ENCODE peak calls at places on chromosome 15, in nine cellular contexts. C, Y, D, M, R, V, Q, N and W are unnamed samples.
A peak's percentile ranks its signal among the peaks of the same experiment; 100 is the strongest.

GRCh38 chr15:71687902-71688508 is 122.3 kb upstream of the NR2E3 start:
- DNase-seq in C (peak; percentile 23), Y (no peak), D (no peak), M (no peak), R (no peak), V (no peak), Q (no peak), N (no peak), W (no peak)

GRCh38 chr15:100553468-100553867 is 24.7 kb upstream of the CERS3 start:
- DNase-seq in C (no peak), Y (no peak), D (no peak), M (no peak), R (no peak), V (no peak), Q (no peak), N (no peak), W (no peak)

GRCh38 chr15:101151286-101151685 is 100.6 kb downstream of the CHSY1 start:
- DNase-seq in C (no peak), Y (no peak), D (no peak), M (no peak), R (peak; percentile 39), V (no peak), Q (no peak), N (no peak), W (no peak)

GRCh38 chr15:87764461-87765236 is 491.9 kb downstream of the NTRK3 start:
- DNase-seq in C (no peak), Y (no peak), D (no peak), M (peak; percentile 25), R (no peak), V (no peak), Q (no peak), N (no peak), W (peak; percentile 67)

GRCh38 chr15:43440721-43441281 is 52.2 kb downstream of the TP53BP1 start:
- DNase-seq in C (peak; percentile 92), Y (peak; percentile 61), D (peak; percentile 46), M (peak; percentile 15), R (peak; percentile 72), V (peak; percentile 86), Q (no peak), N (no peak), W (peak; percentile 36)

GRCh38 chr15:40244961-40245523 is 6.2 kb downstream of the PAK6 start:
- DNase-seq in C (no peak), Y (no peak), D (no peak), M (no peak), R (no peak), V (no peak), Q (no peak), N (no peak), W (no peak)

GRCh38 chr15:89016549-89017041 is 71.7 kb upstream of the ABHD2 start:
- DNase-seq in C (peak; percentile 73), Y (no peak), D (no peak), M (no peak), R (no peak), V (no peak), Q (peak; percentile 31), N (no peak), W (no peak)

GRCh38 chr15:89399390-89400120 is 64.9 kb upstream of the POLG start:
- DNase-seq in C (peak; percentile 83), Y (peak; percentile 76), D (peak; percentile 47), M (no peak), R (peak; percentile 56), V (no peak), Q (no peak), N (peak; percentile 16), W (no peak)

GRCh38 chr15:54345827-54346226 is 367.6 kb downstream of the UNC13C start:
- DNase-seq in C (no peak), Y (no peak), D (no peak), M (no peak), R (no peak), V (no peak), Q (no peak), N (no peak), W (no peak)

GRCh38 chr15:70783610-70784021 is 20.3 kb upstream of the UACA start:
- DNase-seq in C (peak; percentile 77), Y (no peak), D (no peak), M (no peak), R (no peak), V (no peak), Q (no peak), N (no peak), W (no peak)

GRCh38 chr15:74390552-74391288 is 23.3 kb upstream of the CYP11A1 start:
- DNase-seq in C (no peak), Y (no peak), D (no peak), M (no peak), R (peak; percentile 42), V (no peak), Q (no peak), N (no peak), W (no peak)

GRCh38 chr15:56869573-56869972 is 48.9 kb upstream of the TCF12 start:
- DNase-seq in C (no peak), Y (peak; percentile 67), D (peak; percentile 7), M (no peak), R (peak; percentile 51), V (peak; percentile 19), Q (peak; percentile 57), N (no peak), W (peak; percentile 39)

GRCh38 chr15:28085489-28086174 is 13.5 kb downstream of the OCA2 start:
- DNase-seq in C (no peak), Y (no peak), D (no peak), M (no peak), R (no peak), V (no peak), Q (no peak), N (no peak), W (no peak)

GRCh38 chr15:96353931-96354730 is 23.6 kb downstream of the NR2F2 start:
- DNase-seq in C (no peak), Y (no peak), D (no peak), M (no peak), R (no peak), V (no peak), Q (peak; percentile 80), N (no peak), W (no peak)

GRCh38 chr15:31501074-31501473 is 174.4 kb downstream of the KLF13 start:
- DNase-seq in C (no peak), Y (no peak), D (no peak), M (no peak), R (no peak), V (no peak), Q (no peak), N (no peak), W (no peak)

GRCh38 chr15:38617831-38618230 is 53.2 kb upstream of the RASGRP1 start:
- DNase-seq in C (no peak), Y (no peak), D (no peak), M (no peak), R (no peak), V (no peak), Q (no peak), N (no peak), W (no peak)

GRCh38 chr15:88648357-88649214 is 9.8 kb downstream of the ISG20 start:
- DNase-seq in C (no peak), Y (no peak), D (no peak), M (no peak), R (no peak), V (no peak), Q (peak; percentile 28), N (no peak), W (no peak)

GRCh38 chr15:49046113-49046883 is at the start of gene SECISBP2L:
- DNase-seq in C (peak; percentile 96), Y (peak; percentile 85), D (peak; percentile 88), M (peak; percentile 95), R (peak; percentile 97), V (peak; percentile 93), Q (peak; percentile 95), N (peak; percentile 88), W (peak; percentile 90)

GRCh38 chr15:60643490-60644040 is 164.6 kb upstream of the ICE2 start:
- DNase-seq in C (no peak), Y (no peak), D (no peak), M (no peak), R (no peak), V (peak; percentile 37), Q (no peak), N (no peak), W (no peak)

GRCh38 chr15:67685008-67685599 is 140.2 kb upstream of the SKOR1 start:
- DNase-seq in C (peak; percentile 31), Y (no peak), D (peak; percentile 3), M (peak; percentile 59), R (peak; percentile 27), V (no peak), Q (no peak), N (no peak), W (peak; percentile 5)

GRCh38 chr15:48803877-48804276 is 7.0 kb downstream of the CEP152 start:
- DNase-seq in C (no peak), Y (no peak), D (no peak), M (no peak), R (no peak), V (no peak), Q (no peak), N (peak; percentile 36), W (no peak)

GRCh38 chr15:64246364-64247189 is 83.8 kb upstream of the PPIB start:
- DNase-seq in C (peak; percentile 92), Y (peak; percentile 45), D (peak; percentile 10), M (peak; percentile 35), R (peak; percentile 7), V (no peak), Q (no peak), N (no peak), W (peak; percentile 35)

GRCh38 chr15:50017522-50017921 is 101.5 kb downstream of the ATP8B4 start:
- DNase-seq in C (no peak), Y (no peak), D (no peak), M (no peak), R (no peak), V (no peak), Q (no peak), N (no peak), W (no peak)

GRCh38 chr15:63946524-63947065 is 99.7 kb downstream of the DAPK2 start:
- DNase-seq in C (no peak), Y (no peak), D (no peak), M (no peak), R (no peak), V (no peak), Q (no peak), N (no peak), W (no peak)

GRCh38 chr15:95910643-95911212 is 419.8 kb upstream of the NR2F2 start:
- DNase-seq in C (no peak), Y (no peak), D (peak; percentile 59), M (peak; percentile 83), R (no peak), V (no peak), Q (no peak), N (no peak), W (peak; percentile 68)

GRCh38 chr15:78640840-78641733 is at the start of gene CHRNB4:
- DNase-seq in C (peak; percentile 65), Y (no peak), D (peak; percentile 7), M (peak; percentile 84), R (no peak), V (no peak), Q (no peak), N (no peak), W (peak; percentile 87)

GRCh38 chr15:50190723-50191122 is 8.7 kb downstream of the SLC27A2 start:
- DNase-seq in C (peak; percentile 48), Y (no peak), D (no peak), M (no peak), R (no peak), V (no peak), Q (no peak), N (no peak), W (no peak)

GRCh38 chr15:59492389-59493377 is 54.7 kb downstream of the FAM81A start:
- DNase-seq in C (peak; percentile 59), Y (peak; percentile 57), D (peak; percentile 51), M (peak; percentile 33), R (peak; percentile 45), V (peak; percentile 62), Q (peak; percentile 60), N (peak; percentile 9), W (peak; percentile 73)

GRCh38 chr15:84685304-84685703 is 27.3 kb upstream of the NMB start:
- DNase-seq in C (peak; percentile 25), Y (no peak), D (no peak), M (no peak), R (no peak), V (no peak), Q (peak; percentile 60), N (no peak), W (no peak)

GRCh38 chr15:34724486-34724885 is 30.3 kb downstream of the GJD2 start:
- DNase-seq in C (no peak), Y (no peak), D (no peak), M (no peak), R (no peak), V (no peak), Q (no peak), N (no peak), W (no peak)

GRCh38 chr15:78365931-78366330 is 25.8 kb downstream of the CRABP1 start:
- DNase-seq in C (no peak), Y (no peak), D (no peak), M (no peak), R (no peak), V (no peak), Q (peak; percentile 38), N (no peak), W (no peak)